ENCODE peak calls at places on chromosomes 11 and 22, in five cellular contexts. D is neural progenitor cell, M is adrenal gland, W is brain microvascular endothelial cell, J is breast epithelium. H is an unnamed sample.
A peak's percentile ranks its signal among the peaks of the same experiment; 100 is the strongest.

GRCh38 chr11:19646921-19647320 is 65.7 kb upstream of the NAV2 start:
- DNase-seq in J (no peak), W (peak; percentile 88), M (no peak), D (no peak), H (peak; percentile 96)

GRCh38 chr11:111452146-111452545 is 60.0 kb downstream of the BTG4 start:
- DNase-seq in W (peak; percentile 16), M (no peak), J (no peak), D (no peak), H (no peak)

GRCh38 chr11:102680945-102681344 is 24.6 kb downstream of the MMP27 start:
- DNase-seq in D (no peak), J (no peak), M (no peak), W (no peak), H (no peak)

GRCh38 chr11:119120639-119121007 is 757 bp upstream of the HINFP start:
- DNase-seq in J (no peak), D (peak; percentile 56), W (no peak), M (no peak), H (no peak)

GRCh38 chr11:30758946-30759501 is 172.9 kb upstream of the MPPED2 start:
- DNase-seq in M (no peak), J (no peak), W (no peak), D (no peak), H (no peak)

GRCh38 chr22:39098026-39098425 is 982 bp downstream of the APOBEC3H start:
- DNase-seq in J (no peak), W (no peak), M (no peak), D (peak; percentile 72), H (peak; percentile 25)

GRCh38 chr11:88535916-88536547 is 198.5 kb upstream of the CTSC start:
- DNase-seq in W (no peak), J (no peak), D (no peak), M (no peak), H (no peak)

GRCh38 chr11:31818874-31819331 is 7.8 kb upstream of the PAX6 start:
- DNase-seq in J (peak; percentile 51), D (peak; percentile 39), M (no peak), W (no peak), H (no peak)

GRCh38 chr11:59206635-59207034 is 6.1 kb downstream of the MPEG1 start:
- DNase-seq in D (peak; percentile 66), W (peak; percentile 12), J (no peak), M (peak; percentile 72), H (peak; percentile 36)

GRCh38 chr11:33634291-33634834 is 66.3 kb downstream of the C11orf91 start:
- DNase-seq in D (no peak), W (peak; percentile 40), M (no peak), J (no peak), H (no peak)

GRCh38 chr22:19783531-19784395 is 23.2 kb downstream of the TBX1 start:
- DNase-seq in D (no peak), M (no peak), J (no peak), W (no peak), H (peak; percentile 54)

GRCh38 chr22:48918585-48919186 is 909.0 kb downstream of the BRD1 start:
- DNase-seq in W (no peak), J (no peak), D (peak; percentile 9), M (no peak), H (no peak)

GRCh38 chr11:12248330-12248729 is 129.0 kb upstream of the PARVA start:
- DNase-seq in M (peak; percentile 45), W (no peak), D (peak; percentile 29), J (peak; percentile 93), H (peak; percentile 96)

GRCh38 chr11:77072851-77073327 is 6.1 kb downstream of the CAPN5 start:
- DNase-seq in J (peak; percentile 39), D (no peak), M (no peak), W (no peak), H (no peak)

GRCh38 chr22:37747090-37747714 is 50.4 kb downstream of the TRIOBP start:
- DNase-seq in M (peak; percentile 63), D (peak; percentile 31), W (peak; percentile 15), J (no peak), H (peak; percentile 43)

GRCh38 chr22:30416403-30416802 is 9.2 kb upstream of the MTFP1 start:
- DNase-seq in M (no peak), D (no peak), W (peak; percentile 25), J (no peak), H (no peak)

GRCh38 chr11:117281159-117281558 is 10.0 kb upstream of the BACE1-AS start:
- DNase-seq in D (no peak), M (no peak), W (peak; percentile 91), J (no peak), H (no peak)

GRCh38 chr11:28227460-28227859 is 119.3 kb downstream of the METTL15 start:
- DNase-seq in J (no peak), D (no peak), W (no peak), M (no peak), H (no peak)

GRCh38 chr11:93221539-93221938 is 23.7 kb upstream of the SLC36A4 start:
- DNase-seq in D (no peak), W (no peak), J (no peak), M (no peak), H (no peak)

GRCh38 chr11:10317281-10317755 is 12.4 kb downstream of the ADM start:
- DNase-seq in W (no peak), J (no peak), D (peak; percentile 90), M (no peak), H (peak; percentile 86)

GRCh38 chr11:12556155-12556554 is 118.1 kb upstream of the TEAD1 start:
- DNase-seq in M (no peak), W (no peak), J (no peak), D (no peak), H (no peak)

GRCh38 chr22:47062126-47062525 is 299.7 kb downstream of the TBC1D22A start:
- DNase-seq in J (peak; percentile 38), M (no peak), W (no peak), D (no peak), H (no peak)

GRCh38 chr11:2732940-2733628 is 33.3 kb upstream of the KCNQ1OT1 start:
- DNase-seq in W (no peak), J (no peak), M (no peak), D (no peak), H (no peak)

GRCh38 chr11:695606-696381 is at the start of gene TMEM80:
- DNase-seq in M (peak; percentile 100), W (peak; percentile 96), J (peak; percentile 99), D (peak; percentile 100), H (peak; percentile 100)

GRCh38 chr11:86876716-86877234 is 76.4 kb downstream of the PRSS23 start:
- DNase-seq in D (no peak), M (no peak), J (no peak), W (no peak), H (peak; percentile 78)

DNA sequence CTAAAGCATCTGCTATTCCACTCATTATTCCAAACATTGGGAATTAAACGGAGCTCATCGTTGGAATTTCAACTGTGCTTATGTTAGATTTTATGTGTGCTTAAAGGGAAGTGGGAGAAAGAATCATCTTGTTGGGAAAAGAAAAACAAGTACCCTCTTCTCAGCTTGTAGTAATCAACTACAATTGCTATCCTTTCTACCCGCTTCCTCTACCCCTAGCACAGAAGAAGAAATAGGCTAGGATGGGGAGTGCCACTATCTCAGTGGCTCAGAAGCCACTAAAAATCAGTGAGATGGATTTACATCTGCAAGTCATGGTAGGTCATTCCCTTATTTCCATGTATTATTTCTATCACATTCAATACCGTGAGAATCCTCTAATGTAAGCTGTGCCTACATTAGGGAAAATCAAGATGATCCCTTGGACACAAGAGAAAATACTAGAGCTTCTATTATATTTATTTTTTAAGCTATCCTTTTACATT is 97.9 kb upstream of the CD44 start:
- DNase-seq in D (no peak), M (no peak), W (no peak), J (no peak), H (no peak)
- H3K27ac ChIP-seq in D (no peak overlapping the region), M (no peak overlapping the region), W (no peak overlapping the region), J (no peak overlapping the region), H (no peak overlapping the region)

DNA sequence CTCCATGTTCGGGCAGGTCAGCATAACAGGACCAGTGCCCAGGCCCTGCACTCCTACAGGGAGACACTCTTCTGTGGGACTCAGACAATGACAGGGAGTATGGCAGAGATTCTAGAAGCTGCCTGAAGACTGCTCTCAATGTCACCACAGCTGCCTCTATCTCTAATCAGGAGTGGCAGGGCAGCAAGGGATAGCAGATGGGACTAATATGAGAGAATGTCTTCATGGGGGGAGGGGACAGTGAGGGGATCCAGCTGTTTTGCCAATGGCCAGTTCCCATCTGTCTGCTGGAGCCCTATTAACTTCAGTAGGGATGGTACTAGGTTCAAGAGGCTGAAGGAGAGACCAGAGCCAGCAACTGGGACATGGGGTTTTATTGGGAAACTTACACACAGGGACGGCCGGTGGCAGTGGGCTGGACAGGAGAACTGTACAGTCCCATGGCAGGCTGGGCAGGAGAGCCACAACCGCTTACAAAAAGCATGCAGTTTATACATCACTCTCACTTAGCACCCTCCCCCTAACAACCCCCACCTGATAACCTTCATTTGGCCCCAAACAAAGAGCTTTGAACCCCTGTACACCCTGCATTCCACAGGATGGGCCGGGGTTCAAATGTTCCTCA is 2.5 kb upstream of the CD82 start:
- DNase-seq in M (no peak), D (no peak), J (no peak), W (no peak), H (no peak)
- H3K27ac ChIP-seq in M (no peak overlapping the region), D (no peak overlapping the region), J (peak overlapping the region; percentile 99), W (no peak overlapping the region), H (no peak overlapping the region)

GRCh38 chr11:27217496-27217895 is 145.5 kb downstream of the CCDC34 start:
- DNase-seq in J (no peak), W (no peak), M (no peak), D (no peak), H (no peak)

GRCh38 chr11:27215471-27216267 is 147.3 kb downstream of the CCDC34 start:
- DNase-seq in W (no peak), M (peak; percentile 60), D (no peak), J (no peak), H (peak; percentile 73)

GRCh38 chr11:27217948-27218410 is 145.0 kb downstream of the CCDC34 start:
- DNase-seq in D (no peak), W (peak; percentile 55), J (no peak), M (peak; percentile 52), H (peak; percentile 5)

GRCh38 chr11:27214713-27215112 is 148.3 kb downstream of the CCDC34 start:
- DNase-seq in D (no peak), M (no peak), J (no peak), W (no peak), H (no peak)

GRCh38 chr11:27216268-27217149 is 146.5 kb downstream of the CCDC34 start:
- DNase-seq in M (peak; percentile 83), W (no peak), D (no peak), J (no peak), H (peak; percentile 61)
- H3K27ac ChIP-seq in M (peak overlapping the region; percentile 64), W (no peak overlapping the region), D (no peak overlapping the region), J (peak overlapping the region; percentile 35), H (peak overlapping the region; percentile 61)

GRCh38 chr11:95939091-95939490 is 15.2 kb upstream of the MTMR2 start:
- DNase-seq in W (no peak), M (no peak), J (no peak), D (no peak), H (no peak)

GRCh38 chr11:95931916-95932315 is 8.0 kb upstream of the MTMR2 start:
- DNase-seq in W (no peak), D (no peak), M (no peak), J (no peak), H (no peak)

GRCh38 chr11:95933594-95933993 is 9.7 kb upstream of the MTMR2 start:
- DNase-seq in M (no peak), D (no peak), W (no peak), J (no peak), H (no peak)

DNA sequence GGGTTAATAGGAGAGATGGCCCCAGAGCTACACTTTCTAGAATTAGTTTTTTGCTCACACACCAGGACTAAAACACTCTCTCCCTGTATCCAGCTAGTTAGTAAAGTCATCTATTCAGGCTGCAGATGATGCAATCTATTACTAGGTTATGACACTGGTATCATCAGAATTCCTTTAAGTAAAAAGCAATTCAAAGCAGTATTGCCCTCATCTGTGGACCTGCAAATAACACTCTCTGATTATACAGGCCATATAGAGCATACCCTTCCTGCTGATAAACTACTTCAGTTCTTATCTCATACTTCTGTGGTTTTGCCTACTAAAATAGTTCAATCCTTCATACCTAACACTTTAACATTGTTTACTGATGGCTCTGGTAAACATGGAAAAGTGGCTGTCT is 13.5 kb upstream of the MTMR2 start:
- DNase-seq in D (no peak), M (no peak), W (no peak), J (no peak), H (no peak)
- H3K27ac ChIP-seq in D (no peak overlapping the region), M (no peak overlapping the region), W (no peak overlapping the region), J (no peak overlapping the region), H (no peak overlapping the region)